ENCODE peak calls at places on chromosome 3, in seven cellular contexts. One of them, this sample, is unnamed.

GRCh38 chr3:23669541-23670255 is 136.1 kb upstream of the UBE2E1 start:
- DNase-seq in AG09319: no peak
- DNase-seq in neuronal stem cell: no peak
- DNase-seq in activated CD8-positive, alpha-beta memory T cell treated with anti-CD3 and anti-CD28 coated beads, Interleukin-2, amount 10 ng/mL, durations not matched to agents 7 days and 5 days: no peak
- DNase-seq in upper lobe of right lung: no peak
- DNase-seq in kidney tubule cell: peak; percentile 45
- DNase-seq in SHP77: no peak
- DNase-seq in this sample: no peak

GRCh38 chr3:20054549-20054987 is 14.3 kb downstream of the KAT2B start:
- DNase-seq in AG09319: no peak
- DNase-seq in neuronal stem cell: no peak
- DNase-seq in activated CD8-positive, alpha-beta memory T cell treated with anti-CD3 and anti-CD28 coated beads, Interleukin-2, amount 10 ng/mL, durations not matched to agents 7 days and 5 days: peak; percentile 92
- DNase-seq in upper lobe of right lung: no peak
- DNase-seq in kidney tubule cell: peak; percentile 100
- DNase-seq in SHP77: peak; percentile 70
- DNase-seq in this sample: no peak

GRCh38 chr3:13528217-13528801 is 20.6 kb upstream of the FBLN2 start:
- DNase-seq in AG09319: no peak
- DNase-seq in neuronal stem cell: peak; percentile 46
- DNase-seq in activated CD8-positive, alpha-beta memory T cell treated with anti-CD3 and anti-CD28 coated beads, Interleukin-2, amount 10 ng/mL, durations not matched to agents 7 days and 5 days: no peak
- DNase-seq in upper lobe of right lung: no peak
- DNase-seq in kidney tubule cell: peak; percentile 12
- DNase-seq in SHP77: no peak
- DNase-seq in this sample: no peak

GRCh38 chr3:138799822-138800221 is 34.9 kb downstream of the PIK3CB start:
- DNase-seq in AG09319: no peak
- DNase-seq in neuronal stem cell: no peak
- DNase-seq in activated CD8-positive, alpha-beta memory T cell treated with anti-CD3 and anti-CD28 coated beads, Interleukin-2, amount 10 ng/mL, durations not matched to agents 7 days and 5 days: no peak
- DNase-seq in upper lobe of right lung: no peak
- DNase-seq in kidney tubule cell: no peak
- DNase-seq in SHP77: no peak
- DNase-seq in this sample: no peak

GRCh38 chr3:155912574-155913190 is 42.2 kb downstream of the GMPS start:
- DNase-seq in AG09319: no peak
- DNase-seq in neuronal stem cell: no peak
- DNase-seq in activated CD8-positive, alpha-beta memory T cell treated with anti-CD3 and anti-CD28 coated beads, Interleukin-2, amount 10 ng/mL, durations not matched to agents 7 days and 5 days: no peak
- DNase-seq in upper lobe of right lung: no peak
- DNase-seq in kidney tubule cell: no peak
- DNase-seq in SHP77: no peak
- DNase-seq in this sample: no peak

GRCh38 chr3:158430448-158430847 is 140.5 kb upstream of the MLF1 start:
- DNase-seq in AG09319: no peak
- DNase-seq in neuronal stem cell: no peak
- DNase-seq in activated CD8-positive, alpha-beta memory T cell treated with anti-CD3 and anti-CD28 coated beads, Interleukin-2, amount 10 ng/mL, durations not matched to agents 7 days and 5 days: no peak
- DNase-seq in upper lobe of right lung: no peak
- DNase-seq in kidney tubule cell: peak; percentile 40
- DNase-seq in SHP77: no peak
- DNase-seq in this sample: no peak

GRCh38 chr3:34212671-34213070 is 414.2 kb downstream of the PDCD6IP start:
- DNase-seq in AG09319: no peak
- DNase-seq in neuronal stem cell: peak; percentile 2
- DNase-seq in activated CD8-positive, alpha-beta memory T cell treated with anti-CD3 and anti-CD28 coated beads, Interleukin-2, amount 10 ng/mL, durations not matched to agents 7 days and 5 days: no peak
- DNase-seq in upper lobe of right lung: no peak
- DNase-seq in kidney tubule cell: peak; percentile 30
- DNase-seq in SHP77: no peak
- DNase-seq in this sample: no peak

GRCh38 chr3:85576091-85576690 is 617.4 kb downstream of the CADM2 start:
- DNase-seq in AG09319: peak; percentile 8
- DNase-seq in neuronal stem cell: peak; percentile 48
- DNase-seq in activated CD8-positive, alpha-beta memory T cell treated with anti-CD3 and anti-CD28 coated beads, Interleukin-2, amount 10 ng/mL, durations not matched to agents 7 days and 5 days: peak; percentile 64
- DNase-seq in upper lobe of right lung: no peak
- DNase-seq in kidney tubule cell: peak; percentile 61
- DNase-seq in SHP77: peak; percentile 7
- DNase-seq in this sample: no peak

GRCh38 chr3:110381992-110382391 is 689.6 kb upstream of the NECTIN3 start:
- DNase-seq in AG09319: no peak
- DNase-seq in neuronal stem cell: no peak
- DNase-seq in activated CD8-positive, alpha-beta memory T cell treated with anti-CD3 and anti-CD28 coated beads, Interleukin-2, amount 10 ng/mL, durations not matched to agents 7 days and 5 days: no peak
- DNase-seq in upper lobe of right lung: no peak
- DNase-seq in kidney tubule cell: peak; percentile 63
- DNase-seq in SHP77: peak; percentile 38
- DNase-seq in this sample: no peak

GRCh38 chr3:9224490-9224889 is 25.0 kb downstream of the SRGAP3 start:
- DNase-seq in AG09319: no peak
- DNase-seq in neuronal stem cell: no peak
- DNase-seq in activated CD8-positive, alpha-beta memory T cell treated with anti-CD3 and anti-CD28 coated beads, Interleukin-2, amount 10 ng/mL, durations not matched to agents 7 days and 5 days: peak; percentile 73
- DNase-seq in upper lobe of right lung: no peak
- DNase-seq in kidney tubule cell: no peak
- DNase-seq in SHP77: no peak
- DNase-seq in this sample: no peak

This sample was measured in cortex of kidney.